ENCODE peak calls at places on chromosomes 11 and 22, in nine cellular contexts. C is esophagus squamous epithelium, H is Panc1, M is IMR-90, T is tibial artery, I is sigmoid colon, S is kidney, K is upper lobe of right lung, O is K562. N is an unnamed sample. For H3K36me3, the result is how much of the 10 kb centered on the place peaks cover.

GRCh38 chr22:29336751-29337490 is 21.4 kb upstream of the RASL10A start:
- DNase-seq in C (no peak), H (no peak), M (no peak), T (no peak), I (no peak), S (no peak), K (no peak), O (no peak), N (no peak)

GRCh38 chr11:46554205-46555162 is 39.3 kb downstream of the AMBRA1 start:
- DNase-seq in C (no peak), H (peak), M (peak), T (no peak), I (no peak), S (no peak), K (no peak), O (no peak), N (no peak)

GRCh38 chr11:47616726-47617416 is 22.7 kb upstream of the C1QTNF4 start:
- DNase-seq in C (no peak), H (peak), M (peak), T (no peak), I (peak), S (no peak), K (no peak), O (peak), N (peak)

GRCh38 chr11:78226684-78227680 is 38.3 kb downstream of the USP35 start:
- DNase-seq in C (no peak), H (no peak), M (no peak), T (no peak), I (no peak), S (no peak), K (no peak), O (no peak), N (no peak)

GRCh38 chr22:25120093-25120561 is 79.5 kb upstream of the CRYBB3 start:
- DNase-seq in C (no peak), H (no peak), M (no peak), T (no peak), I (no peak), S (peak), K (peak), O (no peak), N (no peak)

GRCh38 chr11:95299078-95299611 is 68.1 kb upstream of the SESN3 start:
- DNase-seq in C (no peak), H (no peak), M (no peak), T (no peak), I (no peak), S (no peak), K (no peak), O (no peak), N (no peak)

GRCh38 chr22:45934659-45935341 is 42.2 kb downstream of the WNT7B start:
- DNase-seq in C (no peak), H (peak), M (peak), T (no peak), I (no peak), S (peak), K (no peak), O (no peak), N (peak)

GRCh38 chr11:43837879-43838278 is 42.8 kb upstream of the ALKBH3 start:
- DNase-seq in C (no peak), H (no peak), M (no peak), T (no peak), I (no peak), S (no peak), K (no peak), O (no peak), N (no peak)

DNA sequence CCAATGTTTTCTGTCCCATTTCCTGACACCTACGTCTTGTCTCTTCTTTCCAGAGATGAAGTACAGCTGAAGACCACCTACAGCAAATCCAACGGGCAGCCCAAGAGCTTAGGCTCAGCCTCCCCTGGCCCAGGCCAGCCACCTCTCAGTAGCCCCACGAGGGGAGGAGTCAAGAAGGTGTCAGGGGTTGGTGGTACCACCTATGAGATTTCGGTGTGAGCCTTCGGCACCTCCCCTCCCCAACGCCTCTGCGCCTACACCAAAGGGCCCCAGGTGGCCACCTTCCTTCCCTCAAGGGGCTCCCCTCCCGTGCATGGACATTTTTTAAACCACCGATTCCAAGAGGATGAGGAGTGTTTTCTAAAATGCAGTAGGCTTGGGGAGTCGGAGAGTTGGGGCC is 12.2 kb downstream of the MED19 start:
- DNase-seq in C (no peak), H (no peak), M (no peak), T (no peak), I (no peak), S (no peak), K (no peak), O (no peak), N (no peak)
- H3K36me3 ChIP-seq in C (half or more), H (under half), M (half or more), T (half or more), I (under half), S (half or more), K (half or more), O (half or more), N (under half)

GRCh38 chr11:70697701-70698100 is 299.4 kb downstream of the CTTN start:
- DNase-seq in C (no peak), H (no peak), M (no peak), T (no peak), I (no peak), S (peak), K (no peak), O (no peak), N (no peak)
- H3K36me3 ChIP-seq in C (under half), H (under half), M (under half), T (under half), I (under half), S (under half), K (under half), O (under half), N (under half)

DNA sequence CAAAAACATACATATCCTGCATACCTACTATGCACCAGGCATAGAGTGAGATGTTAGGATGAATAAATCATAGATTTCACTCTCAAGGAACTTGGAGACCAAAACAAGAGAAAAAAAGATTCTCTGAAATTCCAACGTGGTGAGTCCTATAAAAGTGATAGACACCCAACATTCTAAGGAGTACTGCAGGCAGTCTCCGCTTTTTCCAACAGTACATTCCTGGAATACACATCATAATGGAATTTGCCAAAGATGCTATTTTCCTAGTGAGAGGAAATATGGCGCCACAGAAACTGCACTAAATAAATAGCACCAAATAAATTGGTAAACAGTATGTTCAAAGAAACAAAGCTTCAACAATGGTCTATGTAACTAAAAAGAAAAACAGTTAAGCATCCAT is 6.0 kb downstream of the TMEM123 start:
- DNase-seq in C (no peak), H (no peak), M (peak), T (no peak), I (no peak), S (no peak), K (no peak), O (no peak), N (no peak)
- H3K36me3 ChIP-seq in C (under half), H (under half), M (under half), T (under half), I (under half), S (under half), K (under half), O (under half), N (under half)

GRCh38 chr11:117375960-117376359 is 48.3 kb downstream of the CEP164 start:
- DNase-seq in C (no peak), H (no peak), M (no peak), T (no peak), I (no peak), S (no peak), K (no peak), O (no peak), N (no peak)
- H3K36me3 ChIP-seq in C (under half), H (under half), M (half or more), T (under half), I (under half), S (under half), K (half or more), O (under half), N (under half)

GRCh38 chr11:2395856-2396255 is 4.7 kb upstream of the TSSC4 start:
- DNase-seq in C (no peak), H (no peak), M (no peak), T (no peak), I (no peak), S (peak), K (no peak), O (no peak), N (no peak)

GRCh38 chr11:2395211-2395730 is 5.3 kb upstream of the TSSC4 start:
- DNase-seq in C (no peak), H (no peak), M (no peak), T (no peak), I (no peak), S (peak), K (no peak), O (no peak), N (no peak)

GRCh38 chr11:2398664-2399355 is 1.7 kb upstream of the TSSC4 start:
- DNase-seq in C (no peak), H (no peak), M (no peak), T (no peak), I (no peak), S (no peak), K (no peak), O (peak), N (peak)

GRCh38 chr11:2396471-2396870 is 4.1 kb upstream of the TSSC4 start:
- DNase-seq in C (no peak), H (no peak), M (no peak), T (no peak), I (no peak), S (no peak), K (no peak), O (no peak), N (no peak)

DNA sequence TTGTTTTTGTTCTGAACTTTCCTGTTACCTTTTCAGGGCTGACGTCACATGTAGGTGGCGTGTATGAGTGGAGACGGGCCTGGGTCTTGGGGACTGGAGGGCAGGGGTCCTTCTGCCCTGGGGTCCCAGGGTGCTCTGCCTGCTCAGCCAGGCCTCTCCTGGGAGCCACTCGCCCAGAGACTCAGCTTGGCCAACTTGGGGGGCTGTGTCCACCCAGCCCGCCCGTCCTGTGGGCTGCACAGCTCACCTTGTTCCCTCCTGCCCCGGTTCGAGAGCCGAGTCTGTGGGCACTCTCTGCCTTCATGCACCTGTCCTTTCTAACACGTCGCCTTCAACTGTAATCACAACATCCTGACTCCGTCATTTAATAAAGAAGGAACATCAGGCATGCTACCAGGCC is 3.5 kb upstream of the TSSC4 start:
- DNase-seq in C (no peak), H (no peak), M (no peak), T (no peak), I (no peak), S (no peak), K (no peak), O (no peak), N (no peak)
- H3K36me3 ChIP-seq in C (under half), H (under half), M (under half), T (under half), I (under half), S (under half), K (half or more), O (half or more), N (under half)

DNA sequence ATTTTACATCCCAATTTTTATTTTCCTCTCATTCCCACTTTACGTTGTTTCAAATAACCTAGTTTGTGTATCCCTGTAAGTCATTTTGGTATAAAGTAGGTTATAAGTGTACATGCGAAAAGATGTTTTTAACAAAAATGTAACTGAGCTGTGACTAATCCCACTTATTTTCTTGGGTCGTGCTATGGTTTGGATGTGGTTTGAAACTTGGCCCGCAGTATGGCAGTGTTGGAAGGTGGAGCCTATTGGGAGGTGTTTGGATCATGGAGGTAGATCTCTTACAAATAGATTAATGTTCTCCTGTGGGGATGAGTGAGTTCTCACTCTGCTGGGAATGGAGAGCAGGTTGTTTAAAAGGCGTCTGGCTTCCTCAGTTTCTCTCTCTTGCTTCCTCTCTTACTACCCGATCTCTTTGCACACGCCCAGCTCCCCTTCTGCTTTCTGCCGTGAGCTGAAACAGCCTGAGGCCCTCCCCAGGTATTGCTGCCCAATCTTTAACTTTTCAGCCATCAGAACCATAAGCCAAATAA is 7.2 kb downstream of the RPL27A start:
- DNase-seq in C (no peak), H (no peak), M (peak), T (no peak), I (no peak), S (no peak), K (no peak), O (no peak), N (no peak)
- H3K36me3 ChIP-seq in C (under half), H (under half), M (under half), T (under half), I (under half), S (under half), K (half or more), O (half or more), N (under half)

N was measured in BE2C.